ENCODE peak calls at places on chromosome 9, in four cellular contexts. One of them, this sample, is unnamed.

GRCh38 chr9:95044731-95045508 is 272.6 kb downstream of the FANCC start:
- DNase-seq in aorta: no peak
- DNase-seq in stimulated activated CD8-positive, alpha-beta memory T cell treated with anti-CD3 and anti-CD28 coated beads, Interleukin-15, amount 100 ng/mL, for 1 hour: no peak
- DNase-seq in GM10248: no peak
- DNase-seq in this sample: no peak

GRCh38 chr9:127682351-127683136 is 24.2 kb upstream of the CFAP157 start:
- DNase-seq in aorta: no peak
- DNase-seq in stimulated activated CD8-positive, alpha-beta memory T cell treated with anti-CD3 and anti-CD28 coated beads, Interleukin-15, amount 100 ng/mL, for 1 hour: no peak
- DNase-seq in GM10248: no peak
- DNase-seq in this sample: no peak

GRCh38 chr9:13378171-13378570 is 98.7 kb upstream of the MPDZ start:
- DNase-seq in aorta: no peak
- DNase-seq in stimulated activated CD8-positive, alpha-beta memory T cell treated with anti-CD3 and anti-CD28 coated beads, Interleukin-15, amount 100 ng/mL, for 1 hour: no peak
- DNase-seq in GM10248: no peak
- DNase-seq in this sample: no peak

GRCh38 chr9:94909250-94909894 is 182.9 kb downstream of the AOPEP start:
- DNase-seq in aorta: no peak
- DNase-seq in stimulated activated CD8-positive, alpha-beta memory T cell treated with anti-CD3 and anti-CD28 coated beads, Interleukin-15, amount 100 ng/mL, for 1 hour: no peak
- DNase-seq in GM10248: no peak
- DNase-seq in this sample: no peak

GRCh38 chr9:26081847-26082246 is 403.6 kb upstream of the TUSC1 start:
- DNase-seq in aorta: no peak
- DNase-seq in stimulated activated CD8-positive, alpha-beta memory T cell treated with anti-CD3 and anti-CD28 coated beads, Interleukin-15, amount 100 ng/mL, for 1 hour: no peak
- DNase-seq in GM10248: no peak
- DNase-seq in this sample: no peak

GRCh38 chr9:89842267-89842768 is 237.5 kb downstream of the GADD45G start:
- DNase-seq in aorta: no peak
- DNase-seq in stimulated activated CD8-positive, alpha-beta memory T cell treated with anti-CD3 and anti-CD28 coated beads, Interleukin-15, amount 100 ng/mL, for 1 hour: no peak
- DNase-seq in GM10248: no peak
- DNase-seq in this sample: no peak

GRCh38 chr9:99820330-99821186 is 1.1 kb upstream of the NR4A3 start:
- DNase-seq in aorta: peak
- DNase-seq in stimulated activated CD8-positive, alpha-beta memory T cell treated with anti-CD3 and anti-CD28 coated beads, Interleukin-15, amount 100 ng/mL, for 1 hour: no peak
- DNase-seq in GM10248: peak
- DNase-seq in this sample: peak

GRCh38 chr9:129028192-129028966 is at the start of gene SH3GLB2:
- DNase-seq in aorta: peak
- DNase-seq in stimulated activated CD8-positive, alpha-beta memory T cell treated with anti-CD3 and anti-CD28 coated beads, Interleukin-15, amount 100 ng/mL, for 1 hour: peak
- DNase-seq in GM10248: peak
- DNase-seq in this sample: peak

GRCh38 chr9:133144142-133144886 is 19.4 kb downstream of the GBGT1 start:
- DNase-seq in aorta: peak
- DNase-seq in stimulated activated CD8-positive, alpha-beta memory T cell treated with anti-CD3 and anti-CD28 coated beads, Interleukin-15, amount 100 ng/mL, for 1 hour: peak
- DNase-seq in GM10248: peak
- DNase-seq in this sample: peak

GRCh38 chr9:123685489-123686083 is 244.3 kb downstream of the DENND1A start:
- DNase-seq in aorta: no peak
- DNase-seq in stimulated activated CD8-positive, alpha-beta memory T cell treated with anti-CD3 and anti-CD28 coated beads, Interleukin-15, amount 100 ng/mL, for 1 hour: no peak
- DNase-seq in GM10248: no peak
- DNase-seq in this sample: no peak

GRCh38 chr9:2083552-2083951 is 68.4 kb downstream of the SMARCA2 start:
- DNase-seq in aorta: no peak
- DNase-seq in stimulated activated CD8-positive, alpha-beta memory T cell treated with anti-CD3 and anti-CD28 coated beads, Interleukin-15, amount 100 ng/mL, for 1 hour: no peak
- DNase-seq in GM10248: no peak
- DNase-seq in this sample: no peak

GRCh38 chr9:126830827-126831226 is 26.0 kb downstream of the ZBTB43 start:
- DNase-seq in aorta: no peak
- DNase-seq in stimulated activated CD8-positive, alpha-beta memory T cell treated with anti-CD3 and anti-CD28 coated beads, Interleukin-15, amount 100 ng/mL, for 1 hour: no peak
- DNase-seq in GM10248: no peak
- DNase-seq in this sample: peak

GRCh38 chr9:119195521-119195920 is 173.7 kb downstream of the BRINP1 start:
- DNase-seq in aorta: no peak
- DNase-seq in stimulated activated CD8-positive, alpha-beta memory T cell treated with anti-CD3 and anti-CD28 coated beads, Interleukin-15, amount 100 ng/mL, for 1 hour: no peak
- DNase-seq in GM10248: no peak
- DNase-seq in this sample: no peak

GRCh38 chr9:3736186-3736585 is 210.4 kb upstream of the RFX3 start:
- DNase-seq in aorta: no peak
- DNase-seq in stimulated activated CD8-positive, alpha-beta memory T cell treated with anti-CD3 and anti-CD28 coated beads, Interleukin-15, amount 100 ng/mL, for 1 hour: no peak
- DNase-seq in GM10248: no peak
- DNase-seq in this sample: no peak

GRCh38 chr9:117073539-117074336 is 341.1 kb downstream of the ASTN2 start:
- DNase-seq in aorta: no peak
- DNase-seq in stimulated activated CD8-positive, alpha-beta memory T cell treated with anti-CD3 and anti-CD28 coated beads, Interleukin-15, amount 100 ng/mL, for 1 hour: no peak
- DNase-seq in GM10248: peak
- DNase-seq in this sample: peak

GRCh38 chr9:130713286-130713975 is 19.9 kb downstream of the EXOSC2 start:
- DNase-seq in aorta: peak
- DNase-seq in stimulated activated CD8-positive, alpha-beta memory T cell treated with anti-CD3 and anti-CD28 coated beads, Interleukin-15, amount 100 ng/mL, for 1 hour: no peak
- DNase-seq in GM10248: peak
- DNase-seq in this sample: peak

GRCh38 chr9:91044354-91044753 is 242.7 kb downstream of the SYK start:
- DNase-seq in aorta: no peak
- DNase-seq in stimulated activated CD8-positive, alpha-beta memory T cell treated with anti-CD3 and anti-CD28 coated beads, Interleukin-15, amount 100 ng/mL, for 1 hour: no peak
- DNase-seq in GM10248: no peak
- DNase-seq in this sample: no peak

GRCh38 chr9:16628421-16628820 is 242.0 kb downstream of the BNC2 start:
- DNase-seq in aorta: no peak
- DNase-seq in stimulated activated CD8-positive, alpha-beta memory T cell treated with anti-CD3 and anti-CD28 coated beads, Interleukin-15, amount 100 ng/mL, for 1 hour: no peak
- DNase-seq in GM10248: no peak
- DNase-seq in this sample: no peak

GRCh38 chr9:123834218-123834906 is 95.6 kb downstream of the DENND1A start:
- DNase-seq in aorta: no peak
- DNase-seq in stimulated activated CD8-positive, alpha-beta memory T cell treated with anti-CD3 and anti-CD28 coated beads, Interleukin-15, amount 100 ng/mL, for 1 hour: no peak
- DNase-seq in GM10248: no peak
- DNase-seq in this sample: no peak

GRCh38 chr9:73680831-73681230 is 529.2 kb downstream of the ANXA1 start:
- DNase-seq in aorta: no peak
- DNase-seq in stimulated activated CD8-positive, alpha-beta memory T cell treated with anti-CD3 and anti-CD28 coated beads, Interleukin-15, amount 100 ng/mL, for 1 hour: no peak
- DNase-seq in GM10248: no peak
- DNase-seq in this sample: no peak